ENCODE peak calls at places on chromosomes 16 and 17, in nine cellular contexts. Y is GM23338, P is heart right ventricle, G is glutamatergic neuron, O is A549, Q is stomach, K is uterus, Z is spleen, D is pancreas. E is an unnamed sample.
A peak's percentile ranks its signal among the peaks of the same experiment; 100 is the strongest.

GRCh38 chr17:63546308-63547082 is 3.8 kb upstream of the DCAF7 start:
- DNase-seq in Y (no peak), P (no peak), G (no peak), O (no peak), Q (no peak), K (no peak), Z (no peak), D (no peak), E (no peak)

GRCh38 chr16:52837251-52837650 is 215.4 kb downstream of the CHD9NB start:
- DNase-seq in Y (no peak), P (no peak), G (no peak), O (peak; percentile 31), Q (no peak), K (no peak), Z (no peak), D (no peak), E (no peak)

GRCh38 chr17:74631468-74632195 is 8.1 kb upstream of the CD300E start:
- DNase-seq in Y (no peak), P (no peak), G (no peak), O (no peak), Q (no peak), K (no peak), Z (no peak), D (no peak), E (no peak)

GRCh38 chr17:60139438-60140285 is 10.1 kb upstream of the CA4 start:
- DNase-seq in Y (peak; percentile 86), P (peak; percentile 71), G (peak; percentile 57), O (peak; percentile 68), Q (peak; percentile 79), K (peak; percentile 40), Z (peak; percentile 90), D (peak; percentile 80), E (peak; percentile 71)

GRCh38 chr17:61427567-61427966 is 24.7 kb upstream of the TBX4 start:
- DNase-seq in Y (no peak), P (no peak), G (no peak), O (no peak), Q (no peak), K (no peak), Z (no peak), D (no peak), E (no peak)

GRCh38 chr17:65848751-65849150 is 287.3 kb upstream of the AXIN2 start:
- DNase-seq in Y (no peak), P (no peak), G (no peak), O (no peak), Q (no peak), K (no peak), Z (no peak), D (no peak), E (no peak)

GRCh38 chr17:32265192-32265895 is at the start of gene RHBDL3:
- DNase-seq in Y (peak; percentile 70), P (no peak), G (peak; percentile 58), O (no peak), Q (peak; percentile 32), K (peak; percentile 50), Z (no peak), D (no peak), E (no peak)

GRCh38 chr17:59828478-59828760 is 64.3 kb downstream of the TUBD1 start:
- DNase-seq in Y (no peak), P (no peak), G (no peak), O (no peak), Q (no peak), K (no peak), Z (no peak), D (no peak), E (no peak)

GRCh38 chr16:64864232-64864803 is 257.5 kb downstream of the CDH11 start:
- DNase-seq in Y (no peak), P (no peak), G (no peak), O (no peak), Q (no peak), K (no peak), Z (no peak), D (no peak), E (no peak)

GRCh38 chr16:57502048-57502775 is 15.9 kb upstream of the DOK4 start:
- DNase-seq in Y (no peak), P (no peak), G (no peak), O (no peak), Q (no peak), K (no peak), Z (no peak), D (no peak), E (peak; percentile 55)

GRCh38 chr16:11049396-11050059 is 105.2 kb downstream of the CLEC16A start:
- DNase-seq in Y (peak; percentile 69), P (no peak), G (no peak), O (peak; percentile 51), Q (no peak), K (no peak), Z (no peak), D (no peak), E (no peak)

DNA sequence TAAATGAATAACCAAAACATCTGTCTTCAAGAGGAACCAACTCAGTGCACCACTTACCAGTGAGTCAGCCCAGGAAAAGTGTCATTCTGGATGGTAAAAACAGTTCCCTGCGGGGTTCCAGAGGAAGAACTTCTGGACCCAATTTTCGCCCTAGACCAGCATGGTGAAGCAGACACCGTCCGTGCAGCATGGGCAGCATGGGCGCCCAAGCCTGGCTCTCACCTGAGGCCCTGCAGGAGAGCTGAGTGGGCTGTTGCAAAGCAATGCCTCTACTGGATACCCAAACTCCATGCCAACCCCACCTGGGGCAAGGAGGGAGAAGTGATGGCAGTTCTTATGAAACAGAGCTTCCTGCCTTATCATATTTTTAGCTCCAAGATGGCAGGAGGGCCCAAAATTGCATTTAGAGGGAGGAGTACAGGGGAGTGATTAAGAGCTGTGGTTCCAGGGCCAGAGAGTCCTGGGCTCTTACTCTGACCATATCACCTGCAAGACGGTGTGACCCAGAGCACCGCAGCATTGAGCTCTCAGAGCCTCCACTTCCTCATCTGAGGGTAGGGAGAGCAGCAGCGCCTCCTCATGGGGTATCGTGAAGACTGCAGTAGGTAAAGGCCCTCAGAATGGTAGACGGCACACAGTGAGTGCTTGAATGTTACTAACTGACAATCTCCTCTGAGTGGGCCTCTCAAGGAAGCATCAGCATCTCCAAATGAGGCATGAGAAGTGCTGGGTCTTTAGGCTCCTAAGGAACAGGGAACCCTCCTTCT is 16.6 kb upstream of the INPP5K start:
- DNase-seq in Y (peak; percentile 81), P (no peak), G (peak; percentile 53), O (peak; percentile 62), Q (no peak), K (no peak), Z (no peak), D (no peak), E (no peak)
- TF ChIP-seq CTCF in Y (peak; percentile 78), P (peak; percentile 45), G (no peak), O (peak; percentile 25), Q (no peak), K (no peak), Z (peak; percentile 53), D (no peak), E (peak; percentile 2)

GRCh38 chr16:31456988-31457360 is 2.3 kb upstream of the ARMC5 start:
- DNase-seq in Y (no peak), P (no peak), G (no peak), O (no peak), Q (no peak), K (no peak), Z (no peak), D (no peak), E (no peak)

GRCh38 chr16:31460582-31461002 is 1.3 kb downstream of the ARMC5 start:
- DNase-seq in Y (peak; percentile 78), P (no peak), G (no peak), O (peak; percentile 67), Q (no peak), K (no peak), Z (peak; percentile 76), D (no peak), E (no peak)

GRCh38 chr16:31458835-31459721 is at the start of gene ARMC5:
- DNase-seq in Y (peak; percentile 99), P (peak; percentile 98), G (peak; percentile 96), O (peak; percentile 99), Q (peak; percentile 97), K (peak; percentile 98), Z (peak; percentile 99), D (peak; percentile 98), E (peak; percentile 96)

GRCh38 chr16:31459722-31460581 is 651 bp downstream of the ARMC5 start:
- DNase-seq in Y (peak; percentile 99), P (peak; percentile 100), G (peak; percentile 100), O (peak; percentile 99), Q (peak; percentile 100), K (peak; percentile 100), Z (peak; percentile 100), D (peak; percentile 100), E (peak; percentile 100)

DNA sequence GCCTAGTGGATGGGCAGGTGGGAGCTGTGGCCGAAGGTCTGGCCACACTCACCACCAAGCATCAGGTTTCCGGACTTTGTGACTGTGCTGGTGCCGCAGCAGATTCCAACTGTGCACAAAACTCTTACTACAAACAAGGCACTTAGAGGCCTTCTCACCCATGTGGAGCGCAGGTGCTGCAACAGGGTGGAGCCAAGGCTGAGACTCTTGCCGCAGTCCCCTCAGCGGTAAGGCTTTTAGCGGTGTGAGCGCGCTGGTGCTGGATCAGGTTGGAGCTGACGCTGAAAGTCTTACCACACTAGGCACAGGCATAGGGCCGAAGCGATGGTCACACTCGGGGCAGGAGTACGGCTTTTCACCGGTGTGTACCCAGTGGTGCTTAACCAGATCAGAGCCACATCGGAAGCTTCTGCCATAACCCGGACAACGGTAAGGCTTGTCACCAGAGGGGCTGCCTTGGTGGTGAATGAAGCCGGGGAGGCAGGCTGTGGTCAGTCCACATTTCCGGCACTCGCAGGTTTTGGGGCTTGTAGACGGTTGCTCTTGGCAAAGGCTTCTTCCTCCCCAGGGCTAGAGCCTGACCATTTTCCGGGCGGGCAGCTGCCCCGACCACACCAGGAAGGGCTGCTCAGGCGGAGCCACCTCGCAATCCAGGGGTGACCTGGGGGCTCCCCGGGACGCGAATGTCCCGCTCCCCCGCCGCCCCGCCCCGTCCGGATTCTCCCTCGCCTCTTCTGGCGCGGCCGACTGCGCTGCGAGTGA is 1.0 kb upstream of the ARMC5 start:
- DNase-seq in Y (peak; percentile 71), P (peak; percentile 59), G (peak; percentile 56), O (peak; percentile 60), Q (peak; percentile 57), K (no peak), Z (peak; percentile 94), D (peak; percentile 65), E (peak; percentile 63)
- TF ChIP-seq CTCF in Y (peak; percentile 18), P (no peak), G (no peak), O (no peak), Q (no peak), K (no peak), Z (peak; percentile 17), D (no peak), E (no peak)

GRCh38 chr16:82061861-82062525 is 26.9 kb downstream of the HSD17B2 start:
- DNase-seq in Y (peak; percentile 53), P (no peak), G (no peak), O (peak; percentile 57), Q (no peak), K (no peak), Z (no peak), D (no peak), E (no peak)
- TF ChIP-seq CTCF in Y (peak; percentile 65), P (peak; percentile 45), G (peak; percentile 51), O (peak; percentile 59), Q (peak; percentile 68), K (no peak), Z (peak; percentile 37), D (peak; percentile 7), E (peak; percentile 10)

DNA sequence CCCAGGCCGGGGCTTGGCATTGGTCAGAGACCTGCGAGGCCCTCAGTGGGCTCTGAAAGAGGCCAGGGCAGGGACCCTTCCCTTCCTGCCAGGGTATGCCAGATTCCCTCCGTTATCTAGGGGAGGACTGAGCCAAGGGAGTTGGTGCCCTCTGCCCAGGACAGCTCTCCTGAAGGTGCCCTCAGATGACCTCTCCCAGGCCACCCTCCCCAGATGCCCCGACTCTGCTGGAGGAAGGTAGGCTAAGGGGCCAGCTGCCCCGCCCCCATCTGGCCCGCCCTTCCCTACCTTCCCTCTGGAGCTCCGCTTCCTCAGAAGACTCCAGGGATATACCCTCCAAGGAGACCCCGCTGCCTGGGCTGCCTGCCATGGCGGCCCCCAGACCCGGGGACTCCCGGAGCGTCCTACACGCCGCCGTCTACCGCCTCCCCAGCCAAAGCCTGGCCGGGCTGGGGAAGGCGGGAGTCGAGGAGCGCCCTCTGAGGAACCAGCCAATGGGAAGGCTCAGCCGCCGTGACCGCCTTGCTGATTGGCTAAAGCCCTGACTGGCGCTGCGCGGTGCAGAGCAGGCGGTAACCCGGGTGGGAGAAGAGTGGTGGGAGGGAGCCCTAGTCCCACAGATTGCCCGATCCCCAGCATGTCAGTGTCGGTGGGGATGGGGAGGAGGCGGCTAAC is 7.0 kb downstream of the MPP2 start:
- DNase-seq in Y (peak; percentile 95), P (peak; percentile 89), G (peak; percentile 90), O (peak; percentile 88), Q (peak; percentile 90), K (peak; percentile 83), Z (peak; percentile 91), D (peak; percentile 88), E (peak; percentile 85)
- TF ChIP-seq CTCF in Y (no peak), P (no peak), G (no peak), O (no peak), Q (no peak), K (no peak), Z (no peak), D (no peak), E (no peak)